ENCODE peak calls at places on chromosomes 2 and 18, in eight cellular contexts. U is transverse colon, R is MM.1S, E is tibial nerve, S is lower lobe of right lung, A is prostate gland, L is neural progenitor cell, K is IMR-90. Z is an unnamed sample.

GRCh38 chr2:127637725-127638252 is 8.2 kb upstream of the GPR17 start:
- DNase-seq in K (peak), U (no peak), A (no peak), E (no peak), L (peak), R (no peak), S (no peak), Z (no peak)

GRCh38 chr18:46950064-46950656 is 32.8 kb downstream of the KATNAL2 start:
- DNase-seq in A (no peak), L (peak), S (no peak), R (peak), U (no peak), K (no peak), E (no peak), Z (no peak)

GRCh38 chr2:105557021-105557420 is 158.2 kb upstream of the FHL2 start:
- DNase-seq in A (no peak), U (no peak), S (no peak), L (no peak), R (no peak), K (no peak), E (no peak), Z (no peak)

GRCh38 chr2:88307817-88308216 is 137.7 kb downstream of the THNSL2 start:
- DNase-seq in K (peak), L (peak), E (no peak), A (no peak), R (peak), U (no peak), S (no peak), Z (no peak)

GRCh38 chr2:55620123-55620779 is 2.8 kb upstream of the PPP4R3B start:
- DNase-seq in E (no peak), L (peak), U (no peak), K (peak), S (no peak), A (no peak), R (peak), Z (no peak)

GRCh38 chr2:165681841-165682240 is 112.2 kb downstream of the GALNT3 start:
- DNase-seq in K (no peak), U (no peak), A (no peak), E (no peak), S (no peak), L (no peak), R (no peak), Z (no peak)

GRCh38 chr2:126623000-126623399 is 33.0 kb upstream of the GYPC start:
- DNase-seq in K (no peak), A (no peak), L (no peak), U (no peak), R (no peak), E (no peak), S (no peak), Z (no peak)

GRCh38 chr2:176136375-176137248 is 7.1 kb downstream of the HOXD8 start:
- DNase-seq in A (no peak), L (peak), S (no peak), U (peak), R (no peak), K (no peak), E (no peak), Z (no peak)

GRCh38 chr2:207463996-207464395 is 65.8 kb upstream of the CREB1 start:
- DNase-seq in A (no peak), L (no peak), U (no peak), R (no peak), K (no peak), E (no peak), S (no peak), Z (no peak)

GRCh38 chr18:47772374-47773248 is 157.8 kb downstream of the SMAD2 start:
- DNase-seq in A (no peak), E (no peak), U (peak), S (peak), L (peak), R (peak), K (peak), Z (peak)

GRCh38 chr18:65988371-65988770 is 237.6 kb downstream of the CDH7 start:
- DNase-seq in U (no peak), A (no peak), R (no peak), S (no peak), E (no peak), K (no peak), L (no peak), Z (no peak)

GRCh38 chr2:241551998-241552737 is 6.4 kb upstream of the BOK start:
- DNase-seq in E (no peak), R (no peak), K (no peak), L (no peak), U (no peak), S (no peak), A (no peak), Z (no peak)

GRCh38 chr2:38207168-38207567 is 131.2 kb upstream of the CYP1B1 start:
- DNase-seq in L (no peak), K (no peak), U (no peak), S (no peak), A (no peak), R (no peak), E (no peak), Z (no peak)

DNA sequence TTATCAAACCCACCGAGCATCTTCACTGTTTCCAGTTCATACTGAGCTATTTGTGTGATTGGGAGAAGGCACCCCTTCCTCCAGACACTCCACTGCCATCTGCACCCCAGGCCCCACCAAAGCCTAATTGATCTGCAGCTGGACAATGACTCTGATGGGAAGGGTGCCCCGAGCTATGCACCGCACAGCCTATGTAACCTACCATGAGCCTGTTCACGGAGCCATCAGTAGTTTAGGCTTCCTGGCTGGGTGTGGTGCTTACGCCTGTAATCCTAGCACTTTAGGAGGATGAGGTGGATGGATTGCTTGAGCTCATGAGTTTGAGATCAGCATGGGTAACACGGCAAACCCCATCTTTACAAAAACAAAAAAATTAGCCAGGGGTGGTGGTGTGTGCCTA is 17.8 kb upstream of the ASAP2 start:
- DNase-seq in U (no peak), S (no peak), K (no peak), L (no peak), E (no peak), A (no peak), R (no peak), Z (no peak)
- H3K4me3 ChIP-seq in U (no peak), S (no peak), K (no peak), L (no peak), E (no peak), A (no peak), R (no peak), Z (no peak)

DNA sequence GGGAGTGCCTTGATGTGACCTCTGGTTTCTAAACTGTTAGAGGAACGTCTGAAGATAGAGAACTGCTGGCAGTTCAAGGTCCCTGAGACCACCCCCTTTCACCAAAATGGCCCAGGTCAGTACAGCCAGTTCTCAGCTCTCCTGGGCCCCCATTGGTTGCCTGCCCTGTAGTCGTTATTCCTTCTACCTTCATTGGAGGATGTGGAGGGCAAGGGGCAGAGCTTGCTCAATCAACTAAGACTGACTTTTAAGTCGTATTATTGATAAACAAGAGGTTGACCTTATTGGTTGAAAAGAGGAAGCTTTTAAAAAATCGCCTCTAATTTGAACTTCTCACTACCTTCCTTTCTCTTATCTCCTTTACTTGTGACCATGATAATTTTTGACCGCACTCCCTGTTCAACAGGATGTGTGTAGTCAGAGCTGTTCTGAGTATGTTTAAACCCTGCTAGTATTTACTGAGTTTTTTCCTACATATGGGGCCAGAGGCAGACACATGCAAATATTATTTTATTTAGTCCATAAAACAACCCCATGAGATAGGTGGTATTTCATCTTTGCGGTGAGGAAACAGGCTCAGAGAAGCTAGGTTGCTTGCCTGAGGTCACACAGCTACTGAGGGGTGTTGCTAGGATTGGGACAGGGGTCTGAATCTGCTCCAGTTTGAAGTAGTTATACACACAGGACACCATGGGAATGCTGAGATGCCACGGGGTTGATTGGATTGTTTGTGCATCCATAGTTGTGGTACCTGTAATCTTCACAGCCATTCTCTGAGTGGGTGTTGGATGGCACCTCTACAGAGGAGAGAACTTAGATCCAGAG is 65.9 kb downstream of the TMEM247 start:
- DNase-seq in A (no peak), E (no peak), R (no peak), S (no peak), U (no peak), L (no peak), K (no peak), Z (peak)
- H3K4me3 ChIP-seq in A (no peak), E (no peak), R (no peak), S (no peak), U (no peak), L (no peak), K (no peak), Z (peak)

GRCh38 chr2:199064201-199064600 is 393.5 kb downstream of the SATB2 start:
- DNase-seq in R (no peak), A (no peak), S (no peak), L (no peak), U (no peak), E (no peak), K (no peak), Z (no peak)
- H3K4me3 ChIP-seq in R (no peak), A (no peak), S (no peak), L (no peak), U (no peak), E (no peak), K (no peak), Z (no peak)

GRCh38 chr2:161418275-161418714 is 2.2 kb downstream of the TBR1 start:
- DNase-seq in R (no peak), A (no peak), E (no peak), U (no peak), L (no peak), K (no peak), S (no peak), Z (no peak)
- H3K4me3 ChIP-seq in R (peak), A (no peak), E (no peak), U (no peak), L (peak), K (no peak), S (no peak), Z (no peak)

DNA sequence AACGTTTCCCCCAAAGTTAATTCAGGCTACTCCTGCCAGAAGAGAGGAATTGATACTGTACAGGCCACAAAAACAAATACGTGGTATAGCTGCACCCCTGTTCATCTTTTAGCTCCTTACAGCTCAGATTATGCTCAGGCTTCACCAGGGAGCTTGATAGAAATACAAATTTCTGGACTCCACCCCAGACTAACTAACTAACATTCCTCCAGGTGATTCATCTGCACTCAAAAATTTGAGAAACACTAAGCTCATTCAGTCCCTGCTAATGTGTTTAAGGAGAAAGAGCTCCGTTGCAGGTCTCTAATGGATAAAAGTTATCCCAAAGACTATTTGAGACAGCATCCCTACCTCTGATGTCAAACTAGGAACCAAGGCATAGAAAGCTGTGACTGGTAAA is 36.8 kb upstream of the UNC80 start:
- DNase-seq in U (no peak), K (no peak), E (no peak), A (no peak), S (no peak), R (no peak), L (no peak), Z (no peak)
- H3K4me3 ChIP-seq in U (no peak), K (no peak), E (no peak), A (no peak), S (no peak), R (no peak), L (no peak), Z (no peak)

DNA sequence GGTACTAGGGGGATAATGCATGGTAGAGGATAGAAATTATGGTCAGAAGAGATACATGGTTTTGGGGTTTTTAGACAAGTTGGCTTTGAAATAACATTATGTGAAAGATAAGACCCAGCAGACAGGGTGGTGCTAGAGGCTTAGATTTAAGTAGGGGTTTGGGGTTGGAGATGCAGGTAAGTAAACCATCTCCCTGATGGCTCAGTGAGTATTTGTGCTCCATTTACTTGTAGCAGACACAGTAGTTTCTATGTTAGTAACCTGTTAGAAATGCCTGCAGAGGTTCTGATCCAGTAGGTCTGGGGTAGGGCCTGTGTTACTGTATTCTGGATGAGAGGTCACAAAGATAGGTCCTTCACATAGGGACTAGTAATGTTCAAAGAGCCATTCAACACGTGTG is 13.7 kb downstream of the WDR43 start:
- DNase-seq in R (no peak), S (no peak), E (no peak), K (no peak), A (no peak), L (no peak), U (no peak), Z (no peak)
- H3K4me3 ChIP-seq in R (no peak), S (no peak), E (no peak), K (no peak), A (no peak), L (no peak), U (no peak), Z (no peak)

GRCh38 chr2:162243305-162243693 is at the start of gene FAP:
- DNase-seq in U (no peak), S (no peak), K (peak), L (peak), R (no peak), A (no peak), E (no peak), Z (no peak)

GRCh38 chr2:162244559-162245031 is 1.4 kb upstream of the FAP start:
- DNase-seq in A (no peak), S (peak), E (no peak), K (peak), U (no peak), L (no peak), R (no peak), Z (no peak)

GRCh38 chr2:162245051-162245450 is 1.8 kb upstream of the FAP start:
- DNase-seq in K (no peak), S (no peak), R (no peak), E (no peak), A (no peak), L (no peak), U (no peak), Z (no peak)

GRCh38 chr2:162241571-162241970 is 1.7 kb downstream of the FAP start:
- DNase-seq in K (no peak), A (no peak), S (no peak), E (no peak), R (no peak), U (no peak), L (no peak), Z (no peak)

GRCh38 chr2:162242586-162243304 is 500 bp downstream of the FAP start:
- DNase-seq in E (no peak), R (no peak), A (no peak), L (peak), S (no peak), K (peak), U (no peak), Z (no peak)
- H3K4me3 ChIP-seq in E (no peak), R (no peak), A (no peak), L (no peak), S (peak), K (peak), U (no peak), Z (no peak)

GRCh38 chr2:170711774-170712652 is 3.1 kb upstream of the SP5 start:
- DNase-seq in L (peak), R (no peak), E (no peak), U (no peak), S (no peak), A (no peak), K (no peak), Z (no peak)
- H3K4me3 ChIP-seq in L (peak), R (no peak), E (no peak), U (no peak), S (no peak), A (peak), K (no peak), Z (no peak)

Z was measured in GM06990.